ENCODE peak calls at places on chromosome 1, in five cellular contexts. W, K, T, Q and P are unnamed samples. For H3K36me3, the result is how much of the 10 kb centered on the place peaks cover.

GRCh38 chr1:175783126-175783722 is 39.8 kb upstream of the TNR start:
- DNase-seq in Q (no peak), K (no peak), T (no peak), W (peak), P (no peak)

GRCh38 chr1:90387825-90388224 is 329.3 kb downstream of the BARHL2 start:
- DNase-seq in T (no peak), W (peak), Q (no peak), K (no peak), P (no peak)

GRCh38 chr1:1001057-1001630 is 1.2 kb upstream of the HES4 start:
- DNase-seq in W (no peak), T (no peak), Q (peak), K (no peak), P (peak)

GRCh38 chr1:44170281-44170823 is 28.9 kb upstream of the KLF18 start:
- DNase-seq in T (no peak), W (peak), K (peak), Q (no peak), P (peak)

GRCh38 chr1:91400133-91400725 is 4.4 kb downstream of the HFM1 start:
- DNase-seq in T (no peak), K (peak), W (peak), Q (no peak), P (no peak)

GRCh38 chr1:61050541-61051454 is 31.6 kb upstream of the NFIA start:
- DNase-seq in W (peak), K (no peak), Q (peak), T (no peak), P (peak)

GRCh38 chr1:44534771-44535170 is 129.7 kb downstream of the RNF220 start:
- DNase-seq in Q (no peak), K (no peak), T (no peak), W (no peak), P (no peak)

GRCh38 chr1:11767932-11768704 is 6.1 kb downstream of the C1orf167 start:
- DNase-seq in Q (no peak), K (no peak), W (peak), T (no peak), P (no peak)

GRCh38 chr1:238242156-238242555 is 351.4 kb upstream of the ZP4 start:
- DNase-seq in K (no peak), T (no peak), Q (no peak), W (no peak), P (no peak)

GRCh38 chr1:109239047-109239579 is 10.2 kb upstream of the CELSR2 start:
- DNase-seq in Q (peak), K (no peak), W (no peak), T (no peak), P (no peak)

GRCh38 chr1:161511018-161511755 is 5.9 kb downstream of the FCGR2A start:
- DNase-seq in K (no peak), Q (no peak), T (no peak), W (no peak), P (no peak)

GRCh38 chr1:59214764-59215208 is 82.1 kb upstream of the FGGY start:
- DNase-seq in K (no peak), T (no peak), W (no peak), Q (peak), P (no peak)

GRCh38 chr1:62435231-62436038 is 1.4 kb upstream of the USP1 start:
- DNase-seq in W (peak), Q (no peak), T (no peak), K (peak), P (peak)

GRCh38 chr1:30307182-30307581 is 416.2 kb downstream of the MATN1 start:
- DNase-seq in K (no peak), Q (no peak), W (no peak), T (no peak), P (no peak)

GRCh38 chr1:227563319-227564201 is at the start of gene ZNF678:
- DNase-seq in Q (peak), W (peak), K (peak), T (peak), P (peak)

GRCh38 chr1:34870395-34870794 is 10.8 kb upstream of the SMIM12 start:
- DNase-seq in K (no peak), Q (no peak), T (no peak), W (no peak), P (peak)

DNA sequence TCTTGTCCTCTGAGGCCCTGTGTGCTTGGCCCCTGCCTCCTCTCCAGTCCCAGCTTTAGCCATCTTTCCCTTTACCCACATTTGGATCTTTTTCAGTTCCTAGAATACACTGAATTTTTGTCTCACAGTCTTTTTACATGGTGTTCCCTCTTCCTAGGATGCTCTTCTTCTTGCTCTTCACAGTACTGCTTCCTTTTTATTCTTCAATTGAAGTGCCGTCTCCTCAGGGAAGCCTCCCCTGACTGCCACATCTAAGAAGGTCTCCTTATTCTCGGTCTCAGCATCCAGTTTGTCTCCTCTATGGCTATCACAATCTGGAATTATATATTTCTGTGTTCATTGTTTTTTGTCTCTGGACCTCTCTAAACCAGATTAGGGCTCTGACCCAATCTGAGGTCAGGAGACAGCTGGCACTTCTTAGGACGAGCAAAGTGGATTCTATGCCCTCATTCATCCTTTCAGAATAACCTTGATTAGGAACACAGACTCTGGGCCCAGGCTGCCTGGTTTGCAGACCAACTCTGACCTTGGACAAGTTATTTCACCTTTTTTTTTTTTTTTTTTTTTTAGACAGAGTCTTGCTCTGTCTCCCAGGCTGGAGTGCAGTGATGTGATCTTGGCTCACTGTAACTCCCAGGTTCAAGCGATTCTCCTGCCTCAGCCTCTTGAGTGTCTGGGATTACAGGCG is 3.2 kb upstream of the FGR start:
- DNase-seq in T (no peak), K (no peak), W (no peak), Q (no peak), P (no peak)
- H3K36me3 ChIP-seq in T (under half), K (under half), W (under half), Q (under half), P (under half)

DNA sequence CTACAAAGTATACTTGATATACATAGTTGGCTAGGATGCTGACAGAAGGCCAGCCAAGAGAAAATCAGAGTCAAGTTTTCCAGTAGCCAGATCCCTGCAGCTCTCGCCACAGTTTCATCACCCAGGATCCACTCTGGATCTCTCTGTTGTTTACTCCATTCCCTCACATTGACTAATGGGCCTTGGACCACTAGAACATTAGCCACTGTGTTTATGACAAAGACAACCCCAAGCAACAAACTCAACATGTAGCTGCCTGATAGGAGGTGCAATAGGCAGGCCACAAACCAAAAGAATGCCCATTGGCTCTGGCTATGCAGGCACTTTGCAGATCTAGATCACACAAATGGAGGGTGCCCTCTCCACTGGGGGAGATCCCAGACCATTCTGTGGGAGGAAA is 44.2 kb downstream of the ARHGEF11 start:
- DNase-seq in W (peak), K (no peak), T (no peak), Q (no peak), P (no peak)
- H3K4me3 ChIP-seq in W (no peak), K (no peak), T (no peak), Q (no peak), P (no peak)

GRCh38 chr1:184709418-184709817 is 45.2 kb downstream of the EDEM3 start:
- DNase-seq in Q (no peak), T (no peak), K (no peak), W (no peak), P (no peak)
- H3K36me3 ChIP-seq in Q (half or more), T (under half), K (half or more), W (half or more), P (under half)

GRCh38 chr1:203454986-203455471 is 20.6 kb upstream of the PRELP start:
- DNase-seq in T (no peak), Q (no peak), W (no peak), K (no peak), P (no peak)

GRCh38 chr1:203451849-203452784 is 23.5 kb upstream of the PRELP start:
- DNase-seq in Q (no peak), W (peak), T (no peak), K (no peak), P (no peak)

GRCh38 chr1:203453616-203454015 is 22.0 kb upstream of the PRELP start:
- DNase-seq in T (no peak), K (no peak), Q (no peak), W (no peak), P (no peak)

GRCh38 chr1:203450541-203451149 is 25.0 kb upstream of the PRELP start:
- DNase-seq in Q (no peak), K (no peak), W (no peak), T (no peak), P (peak)

GRCh38 chr1:203453016-203453415 is 22.6 kb upstream of the PRELP start:
- DNase-seq in W (no peak), T (no peak), K (no peak), Q (no peak), P (no peak)
- H3K4me3 ChIP-seq in W (no peak), T (no peak), K (no peak), Q (no peak), P (no peak)